ENCODE peak calls at places on chromosomes 7 and 10, in ten cellular contexts. Y is uterus, M is GM12878, I is fibroblast of pulmonary artery, U is GM12865, J is right atrium auricular region, Z is tibial nerve, H is AG10803, O is AG04449, X is PC-9. R is an unnamed sample.

GRCh38 chr10:117680611-117681010 is 138.1 kb downstream of the EMX2 start:
- DNase-seq in J (no peak), O (no peak), Y (no peak), I (no peak), H (no peak), X (no peak), U (no peak), M (no peak), Z (no peak), R (no peak)

GRCh38 chr7:40470817-40471216 is 336.0 kb downstream of the SUGCT start:
- DNase-seq in Y (no peak), M (no peak), O (no peak), H (peak; percentile 11), I (no peak), X (no peak), Z (no peak), J (no peak), U (no peak), R (no peak)

GRCh38 chr10:74418285-74418872 is 267.4 kb downstream of the ADK start:
- DNase-seq in H (peak; percentile 4), J (no peak), Z (no peak), Y (no peak), U (no peak), M (no peak), I (no peak), O (no peak), X (peak; percentile 28), R (no peak)

GRCh38 chr7:16318989-16319915 is 102.1 kb downstream of the CRPPA start:
- DNase-seq in M (no peak), U (no peak), Z (no peak), I (peak; percentile 41), O (no peak), Y (no peak), X (peak; percentile 22), H (no peak), J (no peak), R (no peak)

GRCh38 chr10:53886325-53887300 is 914.4 kb downstream of the PCDH15 start:
- DNase-seq in Z (no peak), H (no peak), O (no peak), J (no peak), I (no peak), X (no peak), U (no peak), Y (no peak), M (no peak), R (no peak)

GRCh38 chr7:72042855-72043254 is 369.3 kb downstream of the CALN1 start:
- DNase-seq in O (peak; percentile 5), X (no peak), I (no peak), Z (no peak), J (no peak), M (no peak), H (no peak), Y (no peak), U (no peak), R (no peak)

GRCh38 chr7:30510124-30511074 is 5.8 kb upstream of the GGCT start:
- DNase-seq in J (no peak), O (no peak), Y (no peak), X (no peak), U (peak; percentile 50), H (peak; percentile 44), I (peak; percentile 72), Z (no peak), M (no peak), R (no peak)

GRCh38 chr7:134726581-134726980 is 52.9 kb upstream of the CALD1 start:
- DNase-seq in M (no peak), U (no peak), Z (no peak), X (no peak), J (no peak), H (peak; percentile 74), Y (no peak), I (no peak), O (no peak), R (no peak)

GRCh38 chr10:71232089-71232998 is 20.0 kb downstream of the UNC5B start:
- DNase-seq in H (peak; percentile 67), U (no peak), I (peak; percentile 51), O (no peak), Z (no peak), X (peak; percentile 47), J (peak; percentile 89), M (no peak), Y (peak; percentile 72), R (peak; percentile 78)

GRCh38 chr10:10661176-10661575 is 356.5 kb upstream of the CELF2 start:
- DNase-seq in Z (no peak), M (no peak), J (no peak), U (no peak), I (no peak), O (no peak), H (no peak), Y (no peak), X (no peak), R (no peak)

GRCh38 chr7:2107386-2108085 is 125.2 kb downstream of the MAD1L1 start:
- DNase-seq in Z (no peak), M (no peak), O (no peak), U (no peak), H (no peak), X (no peak), Y (no peak), I (no peak), J (no peak), R (no peak)

DNA sequence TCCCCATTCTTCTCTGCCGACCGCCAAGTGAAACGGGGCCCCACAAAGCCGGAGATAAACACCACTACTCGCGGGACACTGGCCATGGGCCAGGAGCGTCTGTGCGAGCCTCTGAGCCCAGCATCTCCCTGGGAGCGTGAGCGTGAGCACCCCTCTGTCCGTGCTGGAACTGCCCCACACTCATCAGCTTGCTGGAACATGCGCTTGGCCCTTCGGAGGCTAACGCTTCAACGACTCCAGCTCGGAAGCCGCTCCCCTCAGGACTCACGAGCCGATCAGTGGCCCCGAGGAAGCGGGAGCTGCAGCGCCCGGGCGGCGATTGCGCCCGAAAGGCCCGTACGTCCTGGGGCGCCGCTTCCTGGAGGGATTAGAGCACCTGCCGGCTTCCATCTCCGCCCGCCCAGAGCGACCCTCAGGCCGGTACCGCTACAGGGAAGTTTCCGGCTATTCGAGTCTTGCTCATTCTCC is 1.2 kb downstream of the TLL2 start:
- DNase-seq in X (no peak), Z (no peak), I (peak; percentile 14), J (no peak), U (peak; percentile 40), O (no peak), H (peak; percentile 9), M (no peak), Y (no peak), R (peak; percentile 29)
- H3K4me3 ChIP-seq in X (no peak overlapping the region), Z (peak overlapping the region; percentile 64), I (peak overlapping the region; percentile 53), J (peak overlapping the region; percentile 34), U (peak overlapping the region; percentile 45), O (peak overlapping the region; percentile 61), H (peak overlapping the region; percentile 57), M (peak overlapping the region; percentile 74), Y (peak overlapping the region; percentile 49), R (peak overlapping the region; percentile 71)

GRCh38 chr10:91163709-91164474 is 56.6 kb upstream of the PCGF5 start:
- DNase-seq in J (peak; percentile 89), U (peak; percentile 49), X (peak; percentile 53), Z (peak; percentile 55), Y (peak; percentile 77), M (no peak), O (no peak), I (peak; percentile 68), H (peak; percentile 78), R (peak; percentile 46)
- TF ChIP-seq CTCF in J (no peak), U (no peak), X (no peak), Z (no peak), Y (no peak), M (no peak), O (no peak), I (no peak), H (no peak), R (no peak)

GRCh38 chr10:15742831-15743230 is 23.1 kb upstream of the ITGA8 start:
- DNase-seq in J (no peak), H (no peak), U (no peak), Y (no peak), I (peak; percentile 39), O (no peak), Z (no peak), M (no peak), X (no peak), R (no peak)
- H3K4me3 ChIP-seq in J (no peak overlapping the region), H (no peak overlapping the region), U (no peak overlapping the region), Y (no peak overlapping the region), I (no peak overlapping the region), O (no peak overlapping the region), Z (no peak overlapping the region), M (no peak overlapping the region), X (no peak overlapping the region), R (no peak overlapping the region)

DNA sequence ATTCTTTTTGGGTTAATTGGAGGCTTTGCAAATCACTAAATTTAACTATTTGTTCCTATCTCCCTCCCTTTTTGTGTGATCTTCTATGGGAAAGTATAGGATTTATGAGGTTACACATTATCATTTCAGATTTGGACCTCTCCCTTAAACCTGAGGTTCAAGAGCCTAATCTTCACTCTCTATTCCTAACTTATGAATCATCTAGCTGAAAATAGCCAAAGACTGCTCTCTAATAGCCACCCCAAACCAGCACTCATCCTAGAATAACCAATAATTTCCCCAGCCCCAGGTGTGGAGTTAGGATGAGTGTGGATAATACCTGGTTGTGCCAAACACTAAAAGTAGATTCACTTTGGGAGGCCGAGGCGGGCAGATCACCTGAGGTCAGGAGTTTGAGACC is 499.2 kb downstream of the GFRA1 start:
- DNase-seq in M (no peak), Y (no peak), X (no peak), H (no peak), Z (no peak), O (no peak), U (no peak), I (no peak), J (no peak), R (no peak)
- TF ChIP-seq CTCF in M (no peak), Y (no peak), X (no peak), H (no peak), Z (no peak), O (no peak), U (no peak), I (no peak), J (no peak), R (no peak)